ENCODE peak calls at places on chromosomes 5 and 9, in five cellular contexts. One of them, this sample, is unnamed. For H3K36me3, the result is how much of the 10 kb centered on the place peaks cover.

GRCh38 chr5:179799644-179799973 is 5.8 kb downstream of the LTC4S start:
- DNase-seq in A673: no peak
- DNase-seq in neural progenitor cell: no peak
- DNase-seq in H7: no peak
- DNase-seq in GM06990: no peak
- DNase-seq in this sample: no peak

GRCh38 chr5:139492700-139493192 is 10.2 kb upstream of the STING1 start:
- DNase-seq in A673: no peak
- DNase-seq in neural progenitor cell: no peak
- DNase-seq in H7: no peak
- DNase-seq in GM06990: no peak
- DNase-seq in this sample: no peak

GRCh38 chr9:79580065-79580464 is 8.3 kb downstream of the TLE4 start:
- DNase-seq in A673: no peak
- DNase-seq in neural progenitor cell: no peak
- DNase-seq in H7: no peak
- DNase-seq in GM06990: no peak
- DNase-seq in this sample: no peak

GRCh38 chr5:135071311-135071710 is 37.3 kb upstream of the PITX1 start:
- DNase-seq in A673: no peak
- DNase-seq in neural progenitor cell: no peak
- DNase-seq in H7: no peak
- DNase-seq in GM06990: no peak
- DNase-seq in this sample: no peak

GRCh38 chr9:123131258-123131657 is 97.8 kb downstream of the GPR21 start:
- DNase-seq in A673: no peak
- DNase-seq in neural progenitor cell: peak
- DNase-seq in H7: no peak
- DNase-seq in GM06990: no peak
- DNase-seq in this sample: no peak

GRCh38 chr9:27261517-27262211 is 35.3 kb downstream of the EQTN start:
- DNase-seq in A673: no peak
- DNase-seq in neural progenitor cell: no peak
- DNase-seq in H7: no peak
- DNase-seq in GM06990: no peak
- DNase-seq in this sample: no peak

GRCh38 chr9:137031904-137032639 is at the start of gene FUT7:
- DNase-seq in A673: no peak
- DNase-seq in neural progenitor cell: no peak
- DNase-seq in H7: no peak
- DNase-seq in GM06990: peak
- DNase-seq in this sample: no peak

GRCh38 chr5:129125819-129126218 is 31.3 kb downstream of the ISOC1 start:
- DNase-seq in A673: no peak
- DNase-seq in neural progenitor cell: peak
- DNase-seq in H7: no peak
- DNase-seq in GM06990: peak
- DNase-seq in this sample: no peak

GRCh38 chr9:134328841-134329575 is 2.8 kb downstream of the RXRA start:
- DNase-seq in A673: no peak
- DNase-seq in neural progenitor cell: peak
- DNase-seq in H7: peak
- DNase-seq in GM06990: no peak
- DNase-seq in this sample: peak

GRCh38 chr5:23507278-23507685 is at the start of gene PRDM9:
- DNase-seq in A673: peak
- DNase-seq in neural progenitor cell: no peak
- DNase-seq in H7: peak
- DNase-seq in GM06990: peak
- DNase-seq in this sample: peak

GRCh38 chr9:135507104-135508035 is 6.9 kb downstream of the MRPS2 start:
- DNase-seq in A673: no peak
- DNase-seq in neural progenitor cell: no peak
- DNase-seq in H7: no peak
- DNase-seq in GM06990: no peak
- DNase-seq in this sample: no peak

GRCh38 chr9:18473551-18474279 is at the start of gene ADAMTSL1:
- DNase-seq in A673: peak
- DNase-seq in neural progenitor cell: peak
- DNase-seq in H7: peak
- DNase-seq in GM06990: no peak
- DNase-seq in this sample: peak

GRCh38 chr5:29697786-29698414 is 1495.6 kb upstream of the CDH6 start:
- DNase-seq in A673: peak
- DNase-seq in neural progenitor cell: peak
- DNase-seq in H7: peak
- DNase-seq in GM06990: no peak
- DNase-seq in this sample: no peak

GRCh38 chr9:81588148-81588874 is 101.0 kb downstream of the TLE1 start:
- DNase-seq in A673: no peak
- DNase-seq in neural progenitor cell: no peak
- DNase-seq in H7: no peak
- DNase-seq in GM06990: no peak
- DNase-seq in this sample: no peak

GRCh38 chr5:139385061-139385889 is 2.2 kb upstream of the SLC23A1 start:
- DNase-seq in A673: no peak
- DNase-seq in neural progenitor cell: no peak
- DNase-seq in H7: peak
- DNase-seq in GM06990: no peak
- DNase-seq in this sample: no peak

GRCh38 chr9:86202338-86202882 is 57.0 kb downstream of the C9orf153 start:
- DNase-seq in A673: peak
- DNase-seq in neural progenitor cell: peak
- DNase-seq in H7: peak
- DNase-seq in GM06990: no peak
- DNase-seq in this sample: no peak

GRCh38 chr9:4572184-4572826 is 82.0 kb downstream of the SLC1A1 start:
- DNase-seq in A673: no peak
- DNase-seq in neural progenitor cell: no peak
- DNase-seq in H7: no peak
- DNase-seq in GM06990: no peak
- DNase-seq in this sample: no peak

GRCh38 chr9:95497772-95498171 is 19.0 kb downstream of the PTCH1 start:
- DNase-seq in A673: no peak
- DNase-seq in neural progenitor cell: no peak
- DNase-seq in H7: no peak
- DNase-seq in GM06990: no peak
- DNase-seq in this sample: no peak

GRCh38 chr5:94266170-94266569 is 352.2 kb downstream of the KIAA0825 start:
- DNase-seq in A673: no peak
- DNase-seq in neural progenitor cell: no peak
- DNase-seq in H7: no peak
- DNase-seq in GM06990: no peak
- DNase-seq in this sample: no peak

GRCh38 chr5:90792725-90793124 is 234.1 kb downstream of the ADGRV1 start:
- DNase-seq in A673: no peak
- DNase-seq in neural progenitor cell: no peak
- DNase-seq in H7: no peak
- DNase-seq in GM06990: no peak
- DNase-seq in this sample: no peak

GRCh38 chr9:127452481-127453092 is 1.3 kb downstream of the LRSAM1 start:
- DNase-seq in A673: no peak
- DNase-seq in neural progenitor cell: no peak
- DNase-seq in H7: no peak
- DNase-seq in GM06990: no peak
- DNase-seq in this sample: no peak

GRCh38 chr5:3612561-3613175 is 17.0 kb downstream of the IRX1 start:
- DNase-seq in A673: no peak
- DNase-seq in neural progenitor cell: no peak
- DNase-seq in H7: no peak
- DNase-seq in GM06990: no peak
- DNase-seq in this sample: no peak

GRCh38 chr5:124972703-124973102 is 226.3 kb upstream of the ZNF608 start:
- DNase-seq in A673: no peak
- DNase-seq in neural progenitor cell: no peak
- DNase-seq in H7: no peak
- DNase-seq in GM06990: no peak
- DNase-seq in this sample: no peak

GRCh38 chr9:79781263-79781662 is 209.5 kb downstream of the TLE4 start:
- DNase-seq in A673: no peak
- DNase-seq in neural progenitor cell: no peak
- DNase-seq in H7: no peak
- DNase-seq in GM06990: no peak
- DNase-seq in this sample: no peak

GRCh38 chr5:147689436-147689835 is 93.1 kb downstream of the JAKMIP2 start:
- DNase-seq in A673: no peak
- DNase-seq in neural progenitor cell: no peak
- DNase-seq in H7: no peak
- DNase-seq in GM06990: no peak
- DNase-seq in this sample: no peak

GRCh38 chr9:91427873-91428272 is 4.2 kb upstream of the NFIL3 start:
- DNase-seq in A673: no peak
- DNase-seq in neural progenitor cell: no peak
- DNase-seq in H7: no peak
- DNase-seq in GM06990: no peak
- DNase-seq in this sample: no peak

GRCh38 chr5:96775050-96775449 is 32.7 kb downstream of the ERAP1 start:
- DNase-seq in A673: no peak
- DNase-seq in neural progenitor cell: no peak
- DNase-seq in H7: no peak
- DNase-seq in GM06990: no peak
- DNase-seq in this sample: no peak

GRCh38 chr5:96775689-96776088 is 32.1 kb downstream of the ERAP1 start:
- DNase-seq in A673: no peak
- DNase-seq in neural progenitor cell: no peak
- DNase-seq in H7: no peak
- DNase-seq in GM06990: no peak
- DNase-seq in this sample: no peak

GRCh38 chr5:96768708-96769251 is 39.0 kb downstream of the ERAP1 start:
- DNase-seq in A673: no peak
- DNase-seq in neural progenitor cell: no peak
- DNase-seq in H7: no peak
- DNase-seq in GM06990: no peak
- DNase-seq in this sample: no peak

GRCh38 chr5:96771395-96771794 is 36.4 kb downstream of the ERAP1 start:
- DNase-seq in A673: no peak
- DNase-seq in neural progenitor cell: no peak
- DNase-seq in H7: no peak
- DNase-seq in GM06990: no peak
- DNase-seq in this sample: no peak

GRCh38 chr5:96772542-96772941 is 35.2 kb downstream of the ERAP1 start:
- DNase-seq in A673: no peak
- DNase-seq in neural progenitor cell: no peak
- DNase-seq in H7: no peak
- DNase-seq in GM06990: no peak
- DNase-seq in this sample: no peak
- H3K36me3 ChIP-seq in A673: under half
- H3K36me3 ChIP-seq in neural progenitor cell: under half
- H3K36me3 ChIP-seq in H7: under half
- H3K36me3 ChIP-seq in GM06990: under half
- H3K36me3 ChIP-seq in this sample: under half

DNA sequence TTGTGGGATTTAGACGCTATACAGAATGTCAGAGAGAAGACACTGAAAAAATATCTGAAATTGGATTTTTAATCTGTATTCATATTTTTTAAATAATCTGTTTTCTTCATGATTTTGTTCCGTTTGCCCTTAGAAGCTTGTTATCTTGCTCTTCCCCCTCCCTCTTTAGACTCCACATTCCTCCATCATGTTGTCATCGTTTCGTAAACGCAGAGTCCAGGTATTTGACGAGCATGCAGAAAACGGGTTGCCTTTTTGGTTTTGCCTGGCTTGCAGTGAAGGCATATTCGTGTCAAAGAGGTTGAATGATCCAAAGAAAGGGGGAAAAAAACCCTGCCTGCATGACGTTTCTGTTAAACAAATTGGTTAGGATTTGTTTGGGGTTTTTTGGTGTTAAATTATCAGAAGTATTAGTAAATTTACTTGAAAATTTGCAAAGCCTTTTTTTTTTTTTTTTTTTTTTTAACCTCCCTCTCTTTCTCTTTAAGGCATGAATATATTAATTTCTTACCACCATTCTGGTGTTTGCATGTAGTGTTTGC is 2.9 kb downstream of the SPTAN1 start:
- DNase-seq in A673: peak
- DNase-seq in neural progenitor cell: peak
- DNase-seq in H7: peak
- DNase-seq in GM06990: no peak
- DNase-seq in this sample: no peak
- H3K4me3 ChIP-seq in A673: peak
- H3K4me3 ChIP-seq in neural progenitor cell: peak
- H3K4me3 ChIP-seq in H7: no peak
- H3K4me3 ChIP-seq in GM06990: no peak
- H3K4me3 ChIP-seq in this sample: no peak

GRCh38 chr5:5474961-5475360 is 52.5 kb downstream of the ICE1 start:
- DNase-seq in A673: no peak
- DNase-seq in neural progenitor cell: no peak
- DNase-seq in H7: no peak
- DNase-seq in GM06990: no peak
- DNase-seq in this sample: peak

GRCh38 chr5:5480481-5481111 is 58.1 kb downstream of the ICE1 start:
- DNase-seq in A673: no peak
- DNase-seq in neural progenitor cell: no peak
- DNase-seq in H7: no peak
- DNase-seq in GM06990: no peak
- DNase-seq in this sample: no peak

GRCh38 chr5:5473224-5473623 is 50.7 kb downstream of the ICE1 start:
- DNase-seq in A673: no peak
- DNase-seq in neural progenitor cell: no peak
- DNase-seq in H7: no peak
- DNase-seq in GM06990: no peak
- DNase-seq in this sample: no peak

GRCh38 chr5:5470933-5471332 is 48.5 kb downstream of the ICE1 start:
- DNase-seq in A673: no peak
- DNase-seq in neural progenitor cell: no peak
- DNase-seq in H7: no peak
- DNase-seq in GM06990: no peak
- DNase-seq in this sample: no peak

GRCh38 chr5:5475967-5476366 is 53.5 kb downstream of the ICE1 start:
- DNase-seq in A673: no peak
- DNase-seq in neural progenitor cell: no peak
- DNase-seq in H7: no peak
- DNase-seq in GM06990: no peak
- DNase-seq in this sample: no peak
- H3K36me3 ChIP-seq in A673: under half
- H3K36me3 ChIP-seq in neural progenitor cell: under half
- H3K36me3 ChIP-seq in H7: under half
- H3K36me3 ChIP-seq in GM06990: under half
- H3K36me3 ChIP-seq in this sample: under half

DNA sequence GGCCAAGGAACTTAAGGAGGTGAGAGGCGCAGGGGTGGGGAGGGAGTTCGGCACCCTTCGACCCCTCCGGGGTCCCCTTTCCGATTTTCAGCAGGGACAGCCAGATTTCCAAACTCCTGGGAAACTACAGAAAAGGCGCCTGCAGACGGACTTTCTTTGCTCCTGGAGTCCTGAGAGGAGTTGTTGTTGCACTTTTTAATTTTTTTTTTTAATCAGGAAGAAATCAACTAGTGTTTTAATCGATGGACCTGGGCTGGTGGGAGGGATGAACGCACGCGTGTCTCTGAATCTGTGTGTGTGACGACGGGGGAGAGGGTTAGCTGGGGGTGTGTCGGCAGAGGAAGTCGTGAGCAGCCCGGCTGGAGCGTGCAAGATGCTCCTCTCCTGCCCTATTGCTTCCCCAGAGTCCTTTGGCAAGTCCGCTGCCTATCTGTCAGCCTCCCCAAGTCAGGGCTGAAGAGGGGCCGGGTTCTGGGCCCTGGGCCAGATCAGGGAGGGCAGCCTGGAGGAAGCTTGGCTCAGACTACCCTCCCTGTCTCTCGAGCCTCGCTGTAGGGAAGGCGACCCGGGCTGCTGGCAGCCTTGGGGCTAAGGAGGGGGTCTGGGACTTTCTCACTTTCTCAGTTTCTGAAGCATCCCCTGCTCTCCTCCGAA is 654 bp downstream of the PRR16 start:
- DNase-seq in A673: no peak
- DNase-seq in neural progenitor cell: peak
- DNase-seq in H7: peak
- DNase-seq in GM06990: peak
- DNase-seq in this sample: peak
- H3K4me3 ChIP-seq in A673: peak
- H3K4me3 ChIP-seq in neural progenitor cell: peak
- H3K4me3 ChIP-seq in H7: peak
- H3K4me3 ChIP-seq in GM06990: peak
- H3K4me3 ChIP-seq in this sample: peak

This sample was measured in psoas muscle.